ENCODE peak calls at places on chromosomes 16 and 17, in ten cellular contexts. T is heart left ventricle; J is cardiac muscle cell; B is CD8-positive, alpha-beta T cell; E is lower leg skin; Q is ovary; M is transverse colon; D is fibroblast of mammary gland; R is colonic mucosa; F is astrocyte of the spinal cord. K is an unnamed sample.

GRCh38 chr17:869567-870530 is 87.7 kb downstream of the MRM3 start:
- DNase-seq in T (no peak), J (peak), B (no peak), E (peak), Q (no peak), M (no peak), D (peak), R (no peak), F (no peak), K (peak)

GRCh38 chr16:29943846-29944669 is 17.8 kb upstream of the TMEM219 start:
- DNase-seq in T (no peak), J (peak), B (no peak), E (peak), Q (peak), M (peak), D (peak), R (peak), F (peak), K (peak)

GRCh38 chr17:50064253-50064991 is 8.5 kb downstream of the ITGA3 start:
- DNase-seq in T (no peak), J (peak), B (no peak), E (peak), Q (peak), M (peak), D (peak), R (no peak), F (peak), K (peak)

GRCh38 chr17:19495828-19496227 is 37.8 kb upstream of the SLC47A1 start:
- DNase-seq in T (no peak), J (no peak), B (no peak), E (no peak), Q (no peak), M (no peak), D (no peak), R (no peak), F (no peak), K (no peak)

GRCh38 chr16:87358250-87358649 is 25.3 kb downstream of the FBXO31 start:
- DNase-seq in T (no peak), J (no peak), B (no peak), E (no peak), Q (no peak), M (no peak), D (no peak), R (no peak), F (no peak), K (no peak)

GRCh38 chr17:28701987-28702751 is 9.5 kb downstream of the PROCA1 start:
- DNase-seq in T (no peak), J (no peak), B (no peak), E (no peak), Q (no peak), M (no peak), D (no peak), R (no peak), F (no peak), K (no peak)

GRCh38 chr17:49471769-49472168 is 23.3 kb upstream of the NGFR start:
- DNase-seq in T (no peak), J (no peak), B (no peak), E (no peak), Q (no peak), M (no peak), D (no peak), R (no peak), F (no peak), K (no peak)

GRCh38 chr17:1762233-1762905 is 509 bp downstream of the SERPINF1 start:
- DNase-seq in T (peak), J (peak), B (no peak), E (no peak), Q (peak), M (no peak), D (peak), R (no peak), F (peak), K (peak)

GRCh38 chr17:11554042-11554441 is 44.2 kb upstream of the DNAH9 start:
- DNase-seq in T (no peak), J (no peak), B (no peak), E (no peak), Q (no peak), M (no peak), D (no peak), R (no peak), F (no peak), K (no peak)

GRCh38 chr17:38339891-38340290 is 3.9 kb downstream of the GPR179 start:
- DNase-seq in T (no peak), J (no peak), B (no peak), E (no peak), Q (no peak), M (no peak), D (no peak), R (no peak), F (no peak), K (no peak)

GRCh38 chr17:2337811-2338657 is 733 bp downstream of the SGSM2 start:
- DNase-seq in T (peak), J (peak), B (peak), E (no peak), Q (peak), M (peak), D (peak), R (peak), F (peak), K (peak)

GRCh38 chr16:11370084-11370931 is 25.0 kb downstream of the RMI2 start:
- DNase-seq in T (no peak), J (no peak), B (no peak), E (no peak), Q (no peak), M (no peak), D (peak), R (no peak), F (no peak), K (no peak)

GRCh38 chr17:79407385-79407784 is 203.5 kb downstream of the RBFOX3 start:
- DNase-seq in T (no peak), J (no peak), B (no peak), E (no peak), Q (no peak), M (no peak), D (no peak), R (no peak), F (no peak), K (no peak)

GRCh38 chr17:8994319-8994718 is 27.0 kb upstream of the NTN1 start:
- DNase-seq in T (peak), J (peak), B (peak), E (no peak), Q (no peak), M (peak), D (peak), R (peak), F (peak), K (peak)

GRCh38 chr16:88838566-88838965 is 18.2 kb downstream of the GALNS start:
- DNase-seq in T (no peak), J (no peak), B (no peak), E (no peak), Q (no peak), M (no peak), D (no peak), R (no peak), F (no peak), K (no peak)

GRCh38 chr17:45160505-45161287 is 979 bp upstream of the HEXIM2 start:
- DNase-seq in T (peak), J (peak), B (peak), E (peak), Q (peak), M (peak), D (peak), R (peak), F (peak), K (peak)

GRCh38 chr17:30824002-30824355 is 513 bp downstream of the CRLF3 start:
- DNase-seq in T (no peak), J (no peak), B (no peak), E (peak), Q (peak), M (peak), D (no peak), R (no peak), F (no peak), K (peak)

GRCh38 chr17:82236142-82236971 is 7.5 kb downstream of the SLC16A3 start:
- DNase-seq in T (peak), J (peak), B (peak), E (no peak), Q (peak), M (peak), D (peak), R (peak), F (peak), K (peak)

GRCh38 chr17:76735586-76736348 is 1.4 kb downstream of the SRSF2 start:
- DNase-seq in T (no peak), J (no peak), B (no peak), E (no peak), Q (no peak), M (no peak), D (no peak), R (no peak), F (no peak), K (peak)
- TF ChIP-seq CTCF in T (no peak), J (no peak), B (no peak), E (no peak), Q (no peak), M (no peak), D (no peak), R (no peak), F (no peak), K (no peak)

DNA sequence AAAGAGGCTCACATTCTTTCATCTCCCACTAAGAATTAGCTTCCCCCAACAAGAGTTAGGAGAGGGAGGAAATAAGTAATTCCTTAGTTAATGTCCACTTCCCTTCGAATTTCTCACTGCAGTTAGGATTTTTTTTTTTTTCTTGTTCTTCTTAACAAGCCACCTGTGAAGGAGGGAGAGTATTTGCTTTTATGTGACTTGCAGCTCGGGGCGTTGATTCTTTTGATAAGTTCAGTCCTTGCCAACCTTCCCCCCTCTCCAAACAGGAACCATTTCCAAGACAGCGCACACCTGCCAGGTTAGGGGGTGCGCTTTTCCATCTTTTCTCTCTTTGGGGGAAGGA is 841 bp downstream of the ADAMTS18 start:
- DNase-seq in T (no peak), J (no peak), B (no peak), E (no peak), Q (no peak), M (no peak), D (no peak), R (no peak), F (no peak), K (no peak)
- H3K4me3 ChIP-seq in T (no peak), J (peak), B (no peak), E (no peak), Q (no peak), M (no peak), D (no peak), R (no peak), F (no peak), K (no peak)

GRCh38 chr17:4738136-4739121 is 1.2 kb upstream of the ZMYND15 start:
- DNase-seq in T (no peak), J (no peak), B (no peak), E (no peak), Q (no peak), M (peak), D (no peak), R (peak), F (no peak), K (no peak)

GRCh38 chr17:4734857-4735475 is 3.7 kb downstream of the MED11 start:
- DNase-seq in T (no peak), J (no peak), B (no peak), E (no peak), Q (no peak), M (no peak), D (no peak), R (no peak), F (no peak), K (no peak)

GRCh38 chr17:4728124-4728523 is 3.1 kb upstream of the MED11 start:
- DNase-seq in T (no peak), J (peak), B (no peak), E (no peak), Q (no peak), M (no peak), D (no peak), R (no peak), F (no peak), K (no peak)

GRCh38 chr17:4735825-4736651 is 3.6 kb upstream of the ZMYND15 start:
- DNase-seq in T (no peak), J (peak), B (no peak), E (peak), Q (no peak), M (no peak), D (no peak), R (no peak), F (no peak), K (no peak)

DNA sequence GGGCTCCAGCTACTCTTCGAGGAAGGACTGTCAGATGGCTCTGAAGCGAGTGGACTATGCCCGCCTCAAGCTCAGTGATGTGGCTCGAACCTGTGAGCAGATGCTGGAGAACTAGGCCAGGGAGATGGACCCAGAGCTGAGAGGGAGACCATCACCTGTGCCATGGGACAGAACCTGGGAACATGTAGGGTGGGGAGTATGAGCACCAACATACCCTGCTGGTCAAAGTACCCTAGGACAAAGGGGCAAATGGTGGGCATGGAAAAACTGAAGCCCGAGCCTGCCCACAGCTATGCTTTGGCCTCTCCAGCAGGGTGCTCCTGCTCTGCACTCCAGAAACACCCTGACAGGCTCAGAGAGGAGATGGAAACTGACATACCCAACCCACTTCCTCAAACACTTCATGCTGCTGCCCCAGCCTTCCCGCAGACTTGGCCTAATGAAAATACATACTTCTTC is 1.9 kb downstream of the MED11 start:
- DNase-seq in T (no peak), J (no peak), B (no peak), E (no peak), Q (no peak), M (no peak), D (no peak), R (no peak), F (no peak), K (no peak)
- TF ChIP-seq CTCF in T (no peak), J (no peak), B (no peak), E (no peak), Q (no peak), M (no peak), D (no peak), R (no peak), F (peak), K (no peak)

GRCh38 chr16:79164378-79164720 is 436.2 kb downstream of the MAF start:
- DNase-seq in T (no peak), J (no peak), B (no peak), E (no peak), Q (no peak), M (no peak), D (no peak), R (no peak), F (no peak), K (no peak)

GRCh38 chr16:79159650-79160049 is 440.9 kb downstream of the MAF start:
- DNase-seq in T (no peak), J (no peak), B (no peak), E (no peak), Q (no peak), M (no peak), D (no peak), R (no peak), F (no peak), K (no peak)

GRCh38 chr16:79165541-79165940 is 435.0 kb downstream of the MAF start:
- DNase-seq in T (no peak), J (no peak), B (no peak), E (no peak), Q (no peak), M (no peak), D (no peak), R (no peak), F (no peak), K (no peak)

GRCh38 chr16:79167893-79168292 is 432.6 kb downstream of the MAF start:
- DNase-seq in T (no peak), J (no peak), B (no peak), E (no peak), Q (no peak), M (no peak), D (no peak), R (no peak), F (no peak), K (no peak)

DNA sequence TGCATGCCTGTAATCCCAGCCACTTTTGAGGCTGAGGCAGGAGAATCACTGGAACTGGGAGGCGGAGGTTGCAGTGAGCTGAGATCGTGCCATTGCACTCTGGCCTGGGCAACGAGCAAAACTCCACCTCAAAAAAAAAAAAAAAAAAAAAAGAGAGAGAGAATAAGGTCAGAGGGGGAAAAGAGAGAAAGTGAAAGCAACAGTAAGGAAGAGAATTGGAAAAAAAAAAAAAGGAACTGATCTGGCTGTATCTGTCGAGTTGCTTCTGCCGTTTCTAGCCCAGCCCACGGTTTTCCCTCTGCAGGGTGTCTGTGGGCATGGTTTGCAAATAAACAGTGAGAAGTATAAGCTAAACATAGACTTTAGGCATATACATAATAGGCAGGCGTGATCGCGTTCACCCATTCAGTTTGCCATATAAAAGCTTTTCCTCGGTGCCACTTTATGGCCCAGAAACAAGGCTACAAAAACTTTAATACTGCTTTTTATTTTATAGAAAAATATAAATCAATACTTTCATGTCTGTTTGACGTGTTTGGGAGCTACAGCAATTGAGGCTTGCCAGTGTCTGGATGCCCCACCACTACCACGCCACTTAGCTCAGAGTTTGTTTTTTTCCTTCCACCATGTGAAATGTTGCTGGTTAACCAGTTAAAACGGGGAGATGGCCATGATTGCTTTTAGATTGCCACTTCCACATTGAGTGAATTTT is 436.7 kb downstream of the MAF start:
- DNase-seq in T (peak), J (no peak), B (no peak), E (no peak), Q (no peak), M (peak), D (no peak), R (no peak), F (no peak), K (no peak)
- H3K4me3 ChIP-seq in T (no peak), J (no peak), B (no peak), E (no peak), Q (no peak), M (no peak), D (no peak), R (no peak), F (no peak), K (no peak)

GRCh38 chr16:53356478-53357207 is 77.6 kb upstream of the RBL2 start:
- DNase-seq in T (no peak), J (no peak), B (no peak), E (no peak), Q (no peak), M (no peak), D (no peak), R (no peak), F (no peak), K (no peak)
- TF ChIP-seq CTCF in T (no peak), J (no peak), B (no peak), E (no peak), Q (no peak), M (no peak), D (no peak), R (no peak), F (no peak), K (no peak)

GRCh38 chr16:57533366-57533617 is 3.1 kb downstream of the CCDC102A start:
- DNase-seq in T (no peak), J (no peak), B (no peak), E (no peak), Q (no peak), M (no peak), D (no peak), R (no peak), F (no peak), K (no peak)
- H3K4me3 ChIP-seq in T (no peak), J (no peak), B (no peak), E (no peak), Q (no peak), M (no peak), D (no peak), R (no peak), F (no peak), K (no peak)

GRCh38 chr17:43211480-43212402 is at the start of gene TMEM106A:
- DNase-seq in T (peak), J (peak), B (peak), E (peak), Q (peak), M (peak), D (peak), R (peak), F (peak), K (peak)
- TF ChIP-seq CTCF in T (peak), J (peak), B (peak), E (no peak), Q (no peak), M (peak), D (peak), R (peak), F (peak), K (peak)

K was measured in foreskin fibroblast.